ENCODE peak calls at places on chromosomes 1 and 21, in eight cellular contexts. W, A, X, V, C, H, U and P are unnamed samples. For H3K4me1, the result is how much of the 10 kb centered on the place peaks cover.

GRCh38 chr1:96418969-96419368 is 302.6 kb upstream of the PTBP2 start:
- DNase-seq in W (no peak), A (no peak), X (no peak), V (no peak), C (no peak), H (no peak), U (no peak), P (no peak)

GRCh38 chr1:64986903-64987871 is 20.8 kb upstream of the JAK1 start:
- DNase-seq in W (no peak), A (peak), X (no peak), V (peak), C (no peak), H (peak), U (no peak), P (no peak)

GRCh38 chr1:227299688-227300087 is 18.6 kb downstream of the CDC42BPA start:
- DNase-seq in W (no peak), A (peak), X (no peak), V (no peak), C (no peak), H (no peak), U (no peak), P (no peak)

GRCh38 chr1:225458222-225458631 is 30.4 kb upstream of the LBR start:
- DNase-seq in W (peak), A (no peak), X (no peak), V (no peak), C (no peak), H (no peak), U (no peak), P (no peak)

GRCh38 chr1:170670751-170671628 is 7.1 kb downstream of the PRRX1 start:
- DNase-seq in W (peak), A (peak), X (peak), V (peak), C (peak), H (peak), U (no peak), P (peak)

GRCh38 chr1:70324683-70325082 is 29.8 kb downstream of the ANKRD13C start:
- DNase-seq in W (peak), A (no peak), X (no peak), V (no peak), C (no peak), H (no peak), U (no peak), P (no peak)

GRCh38 chr1:204615881-204616280 is 69.7 kb downstream of the LRRN2 start:
- DNase-seq in W (no peak), A (no peak), X (no peak), V (no peak), C (no peak), H (no peak), U (no peak), P (no peak)

GRCh38 chr1:201595381-201595780 is 56.5 kb downstream of the NAV1 start:
- DNase-seq in W (no peak), A (no peak), X (no peak), V (no peak), C (no peak), H (no peak), U (no peak), P (peak)

GRCh38 chr1:26161408-26162219 is 2.7 kb downstream of the FAM110D start:
- DNase-seq in W (peak), A (peak), X (peak), V (peak), C (peak), H (peak), U (peak), P (peak)

GRCh38 chr1:32769524-32770220 is 47.5 kb downstream of the YARS1 start:
- DNase-seq in W (no peak), A (no peak), X (peak), V (no peak), C (peak), H (no peak), U (no peak), P (no peak)
- H3K4me1 ChIP-seq in W (under half), A (under half), X (under half), V (under half), C (under half), H (under half), U (under half), P (under half)

DNA sequence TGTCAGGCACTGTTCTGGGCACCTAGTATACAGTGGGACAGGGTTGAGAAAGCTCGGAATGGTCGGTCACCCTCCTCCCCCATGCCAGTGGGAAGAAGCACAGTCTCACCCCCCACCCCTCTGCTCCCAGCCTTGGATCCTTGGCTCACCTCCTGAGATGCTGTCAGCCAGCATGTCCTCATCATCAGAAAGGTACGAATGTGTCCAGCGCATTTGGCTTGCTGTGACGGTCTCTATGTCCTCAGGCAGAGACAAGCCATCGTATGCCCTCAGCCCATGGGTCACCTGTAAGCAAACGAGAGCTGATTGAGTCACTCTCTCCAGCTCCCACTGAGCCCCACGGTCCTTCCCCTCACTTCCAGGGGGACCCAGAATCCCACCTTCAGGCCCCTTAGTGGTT is 41.1 kb downstream of the HSPG2 start:
- DNase-seq in W (no peak), A (no peak), X (no peak), V (no peak), C (no peak), H (no peak), U (peak), P (no peak)
- H3K4me3 ChIP-seq in W (no peak), A (no peak), X (no peak), V (no peak), C (no peak), H (no peak), U (no peak), P (no peak)

DNA sequence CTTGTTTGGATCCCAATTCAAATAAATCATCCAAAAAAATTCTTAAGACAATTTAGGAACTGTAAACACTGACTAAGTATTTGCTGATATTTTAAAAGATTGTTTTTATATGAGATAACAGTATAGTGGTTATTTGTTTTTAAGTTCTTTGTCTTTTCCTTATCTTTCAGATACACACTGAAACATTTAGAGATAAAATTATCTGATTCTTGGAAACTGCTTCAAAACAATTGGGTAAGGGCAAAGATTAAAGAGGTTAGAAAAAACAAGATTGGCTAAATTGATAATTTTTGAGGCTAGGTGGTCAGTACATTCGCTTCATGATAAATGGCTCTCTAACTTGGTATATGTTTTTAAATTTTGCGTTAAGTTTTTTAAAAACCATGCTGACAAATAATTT is 117.3 kb downstream of the PSMG1 start:
- DNase-seq in W (no peak), A (no peak), X (no peak), V (no peak), C (no peak), H (no peak), U (no peak), P (no peak)
- H3K4me1 ChIP-seq in W (under half), A (under half), X (under half), V (under half), C (under half), H (under half), U (under half), P (under half)

DNA sequence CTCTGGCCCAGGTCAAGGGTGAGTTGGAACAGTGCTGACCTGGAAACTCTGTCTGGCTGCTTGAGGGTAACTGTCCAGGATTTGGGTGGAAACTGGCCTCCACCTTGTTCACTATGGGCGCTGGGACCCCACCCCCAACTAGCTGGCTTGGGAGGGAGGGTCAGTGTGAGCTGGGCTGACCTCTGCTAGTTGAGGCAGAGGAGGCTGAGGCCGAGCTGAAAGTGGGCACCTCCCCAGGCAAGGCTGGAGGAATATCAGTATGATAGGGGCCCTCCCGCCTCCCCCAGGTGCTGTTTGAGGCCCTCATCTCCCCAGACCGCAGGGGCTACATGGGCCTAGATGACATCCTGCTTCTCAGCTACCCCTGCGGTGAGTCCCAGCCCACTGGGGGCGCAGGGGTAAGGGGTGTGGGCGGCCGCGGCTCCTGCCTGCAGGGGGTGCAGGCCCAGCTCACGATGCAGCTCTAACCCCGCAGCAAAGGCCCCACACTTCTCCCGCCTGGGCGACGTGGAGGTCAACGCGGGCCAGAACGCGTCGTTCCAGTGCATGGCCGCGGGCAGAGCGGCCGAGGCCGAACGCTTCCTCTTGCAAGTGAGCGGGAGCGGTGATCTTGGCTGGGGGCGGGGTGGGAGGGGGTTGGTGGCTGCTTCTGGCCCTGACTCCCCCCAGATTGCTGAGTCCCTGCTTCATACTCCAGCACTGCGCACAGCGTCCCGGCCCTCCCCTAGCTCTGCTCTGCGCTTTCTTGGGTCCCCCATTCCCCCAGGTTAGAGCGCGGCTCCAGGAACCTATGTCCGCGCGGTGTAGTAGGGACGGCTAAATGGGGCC is 22.9 kb downstream of the PTPRU start:
- DNase-seq in W (peak), A (no peak), X (no peak), V (no peak), C (peak), H (no peak), U (no peak), P (no peak)
- H3K4me3 ChIP-seq in W (peak), A (no peak), X (no peak), V (peak), C (peak), H (no peak), U (peak), P (peak)

GRCh38 chr1:198158766-198159589 is 2.2 kb downstream of the NEK7 start:
- DNase-seq in W (peak), A (peak), X (peak), V (peak), C (peak), H (peak), U (peak), P (peak)
- H3K4me1 ChIP-seq in W (under half), A (under half), X (under half), V (under half), C (under half), H (under half), U (under half), P (under half)

DNA sequence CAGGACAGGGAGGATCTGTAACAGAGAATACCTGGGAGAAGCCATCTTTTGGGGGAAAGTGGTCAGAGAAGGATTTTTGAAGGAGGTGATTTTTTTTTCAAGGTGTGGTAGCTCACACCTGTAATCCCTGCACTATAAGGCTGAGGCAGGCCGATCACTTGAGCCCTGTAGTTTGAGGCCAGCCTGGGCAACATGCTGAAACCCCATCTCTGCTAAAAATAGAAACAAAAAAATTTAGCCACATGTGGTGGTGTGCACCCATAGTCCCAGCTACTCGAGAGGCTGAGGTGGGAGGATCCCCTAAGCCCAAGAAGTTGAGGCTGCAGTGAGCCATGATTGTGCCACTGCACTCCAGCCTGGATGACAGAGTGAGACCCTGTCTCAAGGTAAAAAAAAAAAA is 67.4 kb upstream of the ARTN start:
- DNase-seq in W (no peak), A (no peak), X (no peak), V (no peak), C (no peak), H (no peak), U (no peak), P (no peak)
- H3K4me3 ChIP-seq in W (no peak), A (no peak), X (no peak), V (no peak), C (no peak), H (no peak), U (no peak), P (no peak)

GRCh38 chr21:35254006-35254751 is 205.1 kb upstream of the RUNX1 start:
- DNase-seq in W (no peak), A (peak), X (no peak), V (peak), C (peak), H (peak), U (no peak), P (no peak)

GRCh38 chr21:35244514-35244913 is 195.4 kb upstream of the RUNX1 start:
- DNase-seq in W (no peak), A (no peak), X (no peak), V (no peak), C (peak), H (no peak), U (no peak), P (no peak)

GRCh38 chr21:35252831-35253230 is 203.7 kb upstream of the RUNX1 start:
- DNase-seq in W (no peak), A (no peak), X (no peak), V (no peak), C (no peak), H (no peak), U (no peak), P (no peak)

GRCh38 chr21:35254752-35255138 is 205.6 kb upstream of the RUNX1 start:
- DNase-seq in W (no peak), A (no peak), X (no peak), V (no peak), C (no peak), H (no peak), U (no peak), P (no peak)

DNA sequence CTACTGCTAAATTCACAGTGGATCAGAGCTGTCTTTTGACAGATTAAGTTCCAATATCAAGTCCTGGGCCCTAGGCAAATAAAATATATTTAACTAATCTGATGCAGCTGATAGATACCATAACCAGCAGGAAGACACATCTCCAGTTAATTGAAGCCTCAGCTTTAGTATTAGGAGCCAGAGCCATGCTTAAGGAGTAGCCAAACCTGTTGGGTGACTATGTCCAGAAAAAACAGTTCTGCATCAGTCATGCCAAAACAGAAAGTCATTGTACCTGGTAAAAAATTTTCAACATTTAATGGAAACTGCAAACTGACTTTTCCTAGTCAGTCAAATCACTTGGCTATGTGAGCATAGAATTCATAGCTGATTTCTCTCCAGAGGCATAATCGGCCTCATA is 200.5 kb upstream of the RUNX1 start:
- DNase-seq in W (no peak), A (no peak), X (no peak), V (no peak), C (no peak), H (no peak), U (no peak), P (no peak)
- H3K4me1 ChIP-seq in W (under half), A (under half), X (under half), V (under half), C (under half), H (under half), U (under half), P (under half)

GRCh38 chr1:198906739-198907422 is 268.0 kb downstream of the PTPRC start:
- DNase-seq in W (no peak), A (no peak), X (no peak), V (no peak), C (no peak), H (no peak), U (no peak), P (no peak)

GRCh38 chr1:198901280-198901679 is 262.4 kb downstream of the PTPRC start:
- DNase-seq in W (no peak), A (no peak), X (no peak), V (no peak), C (no peak), H (no peak), U (no peak), P (no peak)

GRCh38 chr1:198904356-198904755 is 265.5 kb downstream of the PTPRC start:
- DNase-seq in W (no peak), A (no peak), X (no peak), V (no peak), C (no peak), H (no peak), U (no peak), P (no peak)

GRCh38 chr1:198902616-198903140 is 263.8 kb downstream of the PTPRC start:
- DNase-seq in W (no peak), A (no peak), X (no peak), V (no peak), C (peak), H (no peak), U (no peak), P (no peak)

DNA sequence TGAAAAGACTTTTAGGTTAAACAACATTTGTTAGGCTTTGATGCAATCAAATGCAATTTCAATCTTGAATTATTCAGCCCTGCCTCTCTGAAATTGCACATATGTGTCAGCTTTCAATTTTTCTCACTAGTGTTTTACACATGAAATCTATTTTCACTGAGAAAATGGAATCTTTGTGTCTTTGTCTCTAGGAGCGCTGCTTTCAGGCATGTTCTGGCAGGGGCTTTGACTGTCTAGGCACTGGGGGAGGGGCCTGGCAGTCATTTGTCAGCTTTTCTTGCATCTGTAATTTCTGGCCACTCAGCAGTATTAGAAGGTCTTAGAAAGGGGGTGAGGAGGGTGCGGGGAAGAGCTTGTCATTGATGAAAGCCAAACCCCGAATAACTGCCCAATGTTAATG is 264.4 kb downstream of the PTPRC start:
- DNase-seq in W (peak), A (no peak), X (no peak), V (no peak), C (no peak), H (no peak), U (no peak), P (no peak)
- H3K4me3 ChIP-seq in W (no peak), A (no peak), X (no peak), V (no peak), C (no peak), H (no peak), U (no peak), P (no peak)

GRCh38 chr1:21337010-21337437 is 46.8 kb upstream of the ECE1 start:
- DNase-seq in W (no peak), A (no peak), X (no peak), V (no peak), C (peak), H (no peak), U (no peak), P (peak)
- H3K4me1 ChIP-seq in W (under half), A (under half), X (half or more), V (half or more), C (under half), H (half or more), U (half or more), P (half or more)

DNA sequence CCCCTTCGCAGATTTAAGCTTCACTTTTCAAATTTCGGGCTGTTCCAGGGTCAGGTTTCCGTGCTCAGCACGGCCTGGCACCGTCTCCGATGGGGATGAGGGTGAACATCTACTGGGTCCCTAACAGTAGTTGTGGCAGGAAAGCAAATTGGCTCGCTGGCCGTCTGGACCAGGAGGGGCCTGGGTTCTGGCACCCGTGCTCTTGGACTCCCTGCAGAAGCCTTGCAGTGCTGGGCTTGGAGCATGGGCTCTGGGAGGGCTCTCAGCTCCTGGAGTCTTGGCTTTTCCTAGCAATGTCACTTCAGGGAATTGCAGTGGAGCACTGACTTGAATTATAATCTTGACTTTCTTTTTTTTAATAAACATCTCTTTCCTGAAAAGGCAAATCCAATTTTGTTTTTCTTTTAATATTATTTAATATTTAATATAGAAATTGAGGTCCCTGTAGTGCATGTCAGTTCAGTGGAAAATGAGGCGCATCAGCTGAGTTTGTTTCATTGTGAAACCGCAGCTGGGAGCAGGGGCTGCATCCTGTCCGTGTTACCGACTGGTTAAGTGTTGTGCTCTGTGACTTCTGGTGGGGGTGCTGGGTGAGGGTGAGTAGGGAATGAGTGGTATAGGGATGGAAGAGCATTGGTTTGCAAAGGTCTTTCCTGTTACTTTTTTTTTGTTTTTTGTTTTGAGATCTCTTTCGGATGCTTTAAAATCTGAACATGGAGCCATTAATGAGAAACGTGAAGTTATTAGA is 64.0 kb downstream of the PEX14 start:
- DNase-seq in W (no peak), A (no peak), X (no peak), V (no peak), C (peak), H (no peak), U (no peak), P (no peak)
- H3K4me3 ChIP-seq in W (no peak), A (no peak), X (no peak), V (no peak), C (no peak), H (no peak), U (no peak), P (no peak)